ENCODE peak calls at places on chromosomes 13 and 19, in ten cellular contexts. I is IMR-90; X is suprapubic skin; Q is mammary epithelial cell; F is PC-3; J is ascending aorta; B is CD8-positive, alpha-beta memory T cell; A is heart right ventricle; U is pancreas; R is neuronal stem cell. D is an unnamed sample.

GRCh38 chr13:24618219-24618955 is 61.8 kb upstream of the ATP12A start:
- DNase-seq in I (no peak), X (no peak), Q (no peak), F (no peak), J (peak; percentile 19), B (peak; percentile 66), A (no peak), U (no peak), R (no peak), D (no peak)

GRCh38 chr19:38685666-38686529 is 38.4 kb downstream of the ACTN4 start:
- DNase-seq in I (peak; percentile 73), X (peak; percentile 53), Q (peak; percentile 70), F (peak; percentile 63), J (no peak), B (no peak), A (no peak), U (no peak), R (no peak), D (peak; percentile 52)

GRCh38 chr13:106617561-106617960 is 49.6 kb upstream of the ARGLU1 start:
- DNase-seq in I (peak; percentile 39), X (no peak), Q (peak; percentile 79), F (peak; percentile 9), J (no peak), B (no peak), A (no peak), U (no peak), R (peak; percentile 35), D (no peak)

GRCh38 chr13:46893820-46894533 is 2.9 kb downstream of the HTR2A start:
- DNase-seq in I (peak; percentile 17), X (peak; percentile 76), Q (peak; percentile 31), F (peak; percentile 56), J (no peak), B (peak; percentile 35), A (peak; percentile 73), U (peak; percentile 43), R (peak; percentile 71), D (peak; percentile 65)

GRCh38 chr19:5354403-5354802 is 13.8 kb upstream of the PTPRS start:
- DNase-seq in I (no peak), X (no peak), Q (no peak), F (peak; percentile 29), J (no peak), B (no peak), A (no peak), U (no peak), R (no peak), D (peak; percentile 29)

GRCh38 chr13:26074706-26075105 is 22.9 kb upstream of the SHISA2 start:
- DNase-seq in I (peak; percentile 14), X (no peak), Q (peak; percentile 31), F (peak; percentile 24), J (no peak), B (no peak), A (no peak), U (no peak), R (no peak), D (no peak)

GRCh38 chr19:23437901-23438300 is 42.6 kb upstream of the ZNF91 start:
- DNase-seq in I (no peak), X (no peak), Q (no peak), F (no peak), J (no peak), B (no peak), A (no peak), U (no peak), R (no peak), D (no peak)

GRCh38 chr13:32126298-32126697 is 94.7 kb downstream of the FRY start:
- DNase-seq in I (no peak), X (no peak), Q (no peak), F (no peak), J (no peak), B (no peak), A (no peak), U (no peak), R (no peak), D (no peak)

GRCh38 chr13:94988654-94989053 is 276.3 kb upstream of the SOX21 start:
- DNase-seq in I (no peak), X (no peak), Q (no peak), F (no peak), J (no peak), B (no peak), A (no peak), U (no peak), R (no peak), D (no peak)

GRCh38 chr13:112065867-112066623 is 904 bp upstream of the SOX1 start:
- DNase-seq in I (no peak), X (no peak), Q (no peak), F (no peak), J (no peak), B (no peak), A (no peak), U (no peak), R (no peak), D (no peak)

GRCh38 chr13:112068531-112069062 is 1.6 kb downstream of the SOX1 start:
- DNase-seq in I (no peak), X (no peak), Q (no peak), F (no peak), J (no peak), B (no peak), A (no peak), U (no peak), R (no peak), D (no peak)

GRCh38 chr13:112066624-112067004 is 335 bp upstream of the SOX1 start:
- DNase-seq in I (no peak), X (no peak), Q (no peak), F (no peak), J (no peak), B (no peak), A (peak; percentile 55), U (peak; percentile 49), R (peak; percentile 88), D (peak; percentile 58)

GRCh38 chr13:112067871-112068305 is 939 bp downstream of the SOX1 start:
- DNase-seq in I (no peak), X (no peak), Q (no peak), F (no peak), J (no peak), B (no peak), A (no peak), U (no peak), R (no peak), D (peak; percentile 34)

DNA sequence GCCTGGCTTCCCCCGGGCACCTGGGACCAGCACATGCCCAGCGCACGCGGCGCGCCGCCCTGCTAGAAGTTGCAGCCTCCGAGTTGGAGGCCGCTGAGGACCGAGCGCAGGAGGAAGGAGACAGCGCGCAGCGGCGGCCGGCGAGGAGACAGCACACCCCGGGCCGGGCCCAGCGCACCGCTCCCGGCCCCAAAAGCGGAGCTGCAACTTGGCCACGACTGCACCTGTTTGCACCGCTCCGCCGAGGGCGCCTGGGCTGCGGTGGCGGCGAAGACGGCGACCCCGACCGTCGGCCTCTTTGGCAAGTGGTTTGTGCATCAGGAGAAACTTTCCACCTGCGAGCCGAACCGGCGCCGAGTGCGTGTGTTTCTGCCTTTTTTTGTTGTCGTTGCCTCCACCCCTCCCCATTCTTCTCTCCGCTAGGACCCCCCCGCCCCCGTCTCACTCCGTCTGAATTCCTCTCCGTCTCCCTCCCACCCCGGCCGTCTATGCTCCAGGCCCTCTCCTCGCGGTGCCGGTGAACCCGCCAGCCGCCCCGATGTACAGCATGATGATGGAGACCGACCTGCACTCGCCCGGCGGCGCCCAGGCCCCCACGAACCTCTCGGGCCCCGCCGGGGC is at the start of gene SOX1:
- DNase-seq in I (no peak), X (no peak), Q (no peak), F (no peak), J (no peak), B (no peak), A (no peak), U (no peak), R (no peak), D (peak; percentile 17)
- H3K27me3 ChIP-seq in I (peaks cover 67% of the 10 kb centered on the region), X (peaks cover 100% of the 10 kb centered on the region), Q (peaks cover 46% of the 10 kb centered on the region), F (peaks cover 10% of the 10 kb centered on the region), J (peaks cover 7% of the 10 kb centered on the region), B (peaks cover 35% of the 10 kb centered on the region), A (peaks cover 71% of the 10 kb centered on the region), U (peaks cover 3% of the 10 kb centered on the region), R (peaks cover 2% of the 10 kb centered on the region), D (peaks cover 100% of the 10 kb centered on the region)

GRCh38 chr13:99418663-99419140 is 82.6 kb upstream of the TM9SF2 start:
- DNase-seq in I (no peak), X (peak; percentile 44), Q (no peak), F (no peak), J (no peak), B (no peak), A (no peak), U (no peak), R (no peak), D (no peak)
- H3K4me1 ChIP-seq in I (no peaks in the 10 kb centered on the region), X (no peaks in the 10 kb centered on the region), Q (no peaks in the 10 kb centered on the region), F (no peaks in the 10 kb centered on the region), J (no peaks in the 10 kb centered on the region), B (peaks cover 75% of the 10 kb centered on the region), A (no peaks in the 10 kb centered on the region), U (no peaks in the 10 kb centered on the region), R (peaks cover 10% of the 10 kb centered on the region), D (no peaks in the 10 kb centered on the region)

DNA sequence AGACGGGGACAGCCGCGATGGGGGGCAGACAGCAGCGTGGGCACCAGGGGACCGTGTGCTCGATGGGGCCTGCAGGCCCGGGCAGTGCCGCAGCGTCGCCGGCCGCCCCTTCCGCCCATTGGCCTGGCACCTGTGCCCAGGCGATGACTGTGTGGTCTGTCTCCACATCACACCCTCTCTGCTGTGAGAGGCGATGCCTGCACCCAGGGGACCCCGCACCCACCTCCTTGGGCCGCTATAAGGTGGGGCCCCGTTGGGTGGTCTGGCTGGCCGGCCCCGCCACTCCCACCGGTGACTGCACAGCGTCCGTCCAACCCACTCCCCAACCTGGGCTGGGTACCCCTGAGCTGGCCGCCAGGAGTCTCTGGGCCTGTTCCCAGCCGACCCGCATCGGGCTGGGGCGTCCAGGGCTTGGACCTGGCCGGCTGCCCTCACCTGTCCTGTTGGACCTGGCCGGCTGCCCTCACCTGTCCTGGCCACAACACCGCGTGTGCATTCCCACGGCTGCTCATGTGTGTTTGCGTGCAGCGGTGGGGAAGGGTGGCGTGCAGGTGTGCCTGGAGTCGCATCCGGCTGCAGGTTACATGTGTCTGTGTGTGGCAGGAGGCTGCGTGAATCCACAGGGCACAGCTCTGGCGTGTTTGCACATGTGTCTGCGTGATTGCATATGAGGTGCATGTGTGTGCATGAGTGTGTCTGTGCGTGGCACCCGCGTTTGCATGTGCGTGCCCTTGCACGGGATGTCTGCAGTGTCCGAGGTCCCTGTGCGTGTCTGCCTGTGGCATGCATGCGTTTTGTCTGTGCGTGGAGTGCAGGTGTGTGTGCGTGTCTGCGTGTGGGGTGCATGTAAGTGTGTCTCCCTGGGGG is 3.1 kb downstream of the EFNA2 start:
- DNase-seq in I (no peak), X (no peak), Q (no peak), F (no peak), J (no peak), B (no peak), A (no peak), U (no peak), R (no peak), D (no peak)
- H3K27me3 ChIP-seq in I (peaks cover 49% of the 10 kb centered on the region), X (peaks cover 97% of the 10 kb centered on the region), Q (peaks cover 21% of the 10 kb centered on the region), F (peaks cover 45% of the 10 kb centered on the region), J (peaks cover 25% of the 10 kb centered on the region), B (peaks cover 27% of the 10 kb centered on the region), A (peaks cover 22% of the 10 kb centered on the region), U (no peaks in the 10 kb centered on the region), R (peaks cover 11% of the 10 kb centered on the region), D (no peaks in the 10 kb centered on the region)

DNA sequence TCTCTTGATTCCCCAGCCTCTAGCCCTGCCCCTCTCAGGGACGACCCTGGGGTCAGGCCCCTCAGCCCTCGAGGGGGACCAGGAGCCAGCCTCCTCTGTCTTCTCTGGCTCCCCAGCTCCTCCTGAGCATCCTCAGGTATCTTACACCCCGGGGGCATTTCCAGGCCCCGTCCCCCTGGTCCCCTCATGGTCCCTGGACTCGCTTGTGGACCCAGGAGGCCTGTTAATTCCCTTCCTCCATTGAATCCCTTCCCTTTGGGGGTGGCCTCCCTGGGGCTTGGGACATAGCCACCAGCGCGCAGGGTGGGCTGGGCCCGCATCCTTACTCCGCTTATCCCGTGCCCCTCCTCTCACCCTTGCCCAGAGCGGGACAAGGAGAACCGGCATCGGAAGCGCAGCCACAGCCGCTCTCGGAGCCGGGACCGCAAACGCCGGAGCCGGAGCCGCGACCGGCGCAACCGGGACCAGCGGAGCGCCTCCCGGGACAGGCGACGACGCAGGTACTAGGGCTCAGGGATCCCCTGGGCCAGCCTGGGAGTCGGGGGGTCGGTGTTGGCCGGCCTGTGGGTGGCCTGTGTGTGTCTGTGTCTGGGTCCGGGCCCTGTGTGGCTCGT is 4.1 kb downstream of the U2AF2 start:
- DNase-seq in I (no peak), X (no peak), Q (no peak), F (no peak), J (no peak), B (no peak), A (no peak), U (no peak), R (no peak), D (no peak)
- H3K4me1 ChIP-seq in I (peaks cover 10% of the 10 kb centered on the region), X (peaks cover 50% of the 10 kb centered on the region), Q (peaks cover 16% of the 10 kb centered on the region), F (peaks cover 12% of the 10 kb centered on the region), J (peaks cover 21% of the 10 kb centered on the region), B (peaks cover 44% of the 10 kb centered on the region), A (peaks cover 50% of the 10 kb centered on the region), U (peaks cover 18% of the 10 kb centered on the region), R (peaks cover 11% of the 10 kb centered on the region), D (peaks cover 13% of the 10 kb centered on the region)